ENCODE peak calls at places on chromosomes 7 and 10, in seven cellular contexts. O is activated T-helper 9 cell treated with anti-CD3 and anti-CD28 coated beads, Interleukin-2, amount 50 U/mL, for 16 hours; M is activated T-helper 1 cell treated with Interleukin-2 at 50 U/mL for 16 hours; W is cardiac fibroblast; G is activated CD8-positive, alpha-beta memory T cell treated with anti-CD3 and anti-CD28 coated beads, Interleukin-2, amount 50 U/mL, for 48 hours; C is activated B cell treated with CpG ODN at 0.5 μM for 24 hours; K is glomerular endothelial cell. A is an unnamed sample.

GRCh38 chr7:141281311-141281710 is 207.4 kb downstream of the TMEM178B start:
- DNase-seq in O (no peak), M (no peak), W (no peak), G (no peak), C (no peak), K (no peak), A (no peak)

GRCh38 chr7:150966002-150966401 is 12.1 kb downstream of the KCNH2 start:
- DNase-seq in O (no peak), M (no peak), W (no peak), G (no peak), C (no peak), K (no peak), A (no peak)

GRCh38 chr7:68155676-68156075 is 1159.0 kb downstream of the TYW1 start:
- DNase-seq in O (no peak), M (no peak), W (no peak), G (no peak), C (no peak), K (no peak), A (no peak)

GRCh38 chr10:124409696-124410095 is 9.0 kb downstream of the OAT start:
- DNase-seq in O (no peak), M (no peak), W (no peak), G (no peak), C (no peak), K (no peak), A (no peak)

GRCh38 chr7:131279044-131279443 is 48.6 kb upstream of the MKLN1 start:
- DNase-seq in O (no peak), M (no peak), W (no peak), G (no peak), C (no peak), K (no peak), A (no peak)

GRCh38 chr10:17647316-17647715 is 3.4 kb downstream of the STAM start:
- DNase-seq in O (no peak), M (no peak), W (no peak), G (no peak), C (no peak), K (no peak), A (no peak)

GRCh38 chr7:156095908-156096539 is 283.8 kb upstream of the SHH start:
- DNase-seq in O (no peak), M (no peak), W (no peak), G (no peak), C (no peak), K (no peak), A (no peak)

GRCh38 chr10:101301111-101301731 is 52.7 kb upstream of the BTRC start:
- DNase-seq in O (no peak), M (no peak), W (peak; percentile 55), G (peak; percentile 62), C (no peak), K (peak; percentile 7), A (no peak)

GRCh38 chr10:93224005-93224779 is 150.5 kb downstream of the CYP26A1 start:
- DNase-seq in O (no peak), M (no peak), W (no peak), G (no peak), C (no peak), K (no peak), A (no peak)

GRCh38 chr10:57952741-57953140 is 315.0 kb downstream of the IPMK start:
- DNase-seq in O (no peak), M (no peak), W (peak; percentile 80), G (no peak), C (no peak), K (no peak), A (no peak)

GRCh38 chr7:101119876-101120275 is 7.0 kb upstream of the SERPINE1 start:
- DNase-seq in O (no peak), M (no peak), W (no peak), G (no peak), C (no peak), K (no peak), A (no peak)

GRCh38 chr7:29806131-29806792 is at the start of gene WIPF3:
- DNase-seq in O (no peak), M (no peak), W (no peak), G (peak; percentile 52), C (no peak), K (no peak), A (no peak)

GRCh38 chr7:22238354-22239311 is 118.3 kb downstream of the RAPGEF5 start:
- DNase-seq in O (no peak), M (no peak), W (peak; percentile 39), G (no peak), C (no peak), K (no peak), A (no peak)

GRCh38 chr7:80884511-80885195 is 34.2 kb downstream of the SEMA3C start:
- DNase-seq in O (no peak), M (no peak), W (peak; percentile 47), G (no peak), C (no peak), K (no peak), A (no peak)

A was measured in CD4-positive, alpha-beta T cell.